ENCODE peak calls at places on chromosomes 13 and 19, in nine cellular contexts. C, G, H, Q, L, V, U, J and W are unnamed samples.
A peak's percentile ranks its signal among the peaks of the same experiment; 100 is the strongest.

GRCh38 chr19:17021793-17022590 is 4.6 kb downstream of the CPAMD8 start:
- DNase-seq in C (no peak), G (no peak), H (no peak), Q (peak; percentile 80), L (no peak), V (peak; percentile 51), U (no peak), J (no peak), W (no peak)

GRCh38 chr13:106151056-106151699 is 384.3 kb downstream of the EFNB2 start:
- DNase-seq in C (no peak), G (no peak), H (no peak), Q (peak; percentile 92), L (no peak), V (peak; percentile 48), U (no peak), J (no peak), W (no peak)

GRCh38 chr19:50030937-50031336 is 5.1 kb downstream of the ZNF473 start:
- DNase-seq in C (no peak), G (no peak), H (no peak), Q (no peak), L (no peak), V (no peak), U (no peak), J (no peak), W (no peak)

GRCh38 chr19:488505-489417 is 7.5 kb upstream of the MADCAM1 start:
- DNase-seq in C (peak; percentile 96), G (peak; percentile 92), H (peak; percentile 96), Q (peak; percentile 98), L (peak; percentile 99), V (peak; percentile 89), U (peak; percentile 93), J (peak; percentile 91), W (peak; percentile 90)

GRCh38 chr13:99686944-99687382 is 185.7 kb downstream of the TM9SF2 start:
- DNase-seq in C (no peak), G (no peak), H (no peak), Q (no peak), L (no peak), V (no peak), U (no peak), J (no peak), W (no peak)

GRCh38 chr19:29978139-29978538 is 36.1 kb downstream of the URI1 start:
- DNase-seq in C (no peak), G (no peak), H (no peak), Q (no peak), L (no peak), V (no peak), U (no peak), J (no peak), W (no peak)

GRCh38 chr19:7292950-7293794 is 1.0 kb downstream of the INSR start:
- DNase-seq in C (no peak), G (no peak), H (peak; percentile 61), Q (peak; percentile 5), L (peak; percentile 84), V (peak; percentile 27), U (no peak), J (peak; percentile 80), W (no peak)

GRCh38 chr19:16425019-16425418 is 46.8 kb downstream of the EPS15L1 start:
- DNase-seq in C (no peak), G (no peak), H (no peak), Q (no peak), L (no peak), V (no peak), U (no peak), J (no peak), W (no peak)

GRCh38 chr13:91078093-91078679 is 269.3 kb upstream of the MIR17HG start:
- DNase-seq in C (no peak), G (no peak), H (peak; percentile 4), Q (peak; percentile 41), L (no peak), V (no peak), U (peak; percentile 12), J (no peak), W (no peak)

GRCh38 chr13:39578821-39579291 is 24.1 kb downstream of the LHFPL6 start:
- DNase-seq in C (no peak), G (no peak), H (no peak), Q (no peak), L (no peak), V (no peak), U (no peak), J (no peak), W (no peak)

GRCh38 chr13:37074703-37075102 is 15.2 kb upstream of the SUPT20H start:
- DNase-seq in C (no peak), G (no peak), H (peak; percentile 9), Q (peak; percentile 65), L (no peak), V (no peak), U (peak; percentile 29), J (no peak), W (no peak)

GRCh38 chr13:113949546-113949945 is 24.3 kb downstream of the C13orf46 start:
- DNase-seq in C (no peak), G (no peak), H (no peak), Q (no peak), L (peak; percentile 53), V (no peak), U (no peak), J (no peak), W (no peak)

GRCh38 chr13:36131931-36132297 is 732 bp upstream of the DCLK1 start:
- DNase-seq in C (peak; percentile 48), G (no peak), H (no peak), Q (peak; percentile 61), L (peak; percentile 71), V (no peak), U (no peak), J (peak; percentile 82), W (no peak)

GRCh38 chr19:14565298-14565679 is 6.6 kb downstream of the NDUFB7 start:
- DNase-seq in C (no peak), G (no peak), H (no peak), Q (no peak), L (no peak), V (no peak), U (no peak), J (no peak), W (no peak)

GRCh38 chr19:43675906-43676305 is 5.9 kb upstream of the PLAUR start:
- DNase-seq in C (no peak), G (no peak), H (no peak), Q (no peak), L (no peak), V (no peak), U (no peak), J (no peak), W (no peak)

GRCh38 chr13:72970301-72970880 is 88.4 kb upstream of the KLF5 start:
- DNase-seq in C (no peak), G (no peak), H (no peak), Q (no peak), L (no peak), V (no peak), U (no peak), J (no peak), W (no peak)

GRCh38 chr19:49837009-49837310 is 14.0 kb upstream of the PTOV1 start:
- DNase-seq in C (no peak), G (no peak), H (no peak), Q (no peak), L (no peak), V (no peak), U (no peak), J (no peak), W (no peak)

GRCh38 chr19:56942749-56943148 is 102.2 kb upstream of the PEG3 start:
- DNase-seq in C (no peak), G (no peak), H (no peak), Q (peak; percentile 1), L (peak; percentile 88), V (no peak), U (no peak), J (peak; percentile 79), W (no peak)

GRCh38 chr13:91729859-91730258 is 331.4 kb downstream of the GPC5 start:
- DNase-seq in C (no peak), G (no peak), H (no peak), Q (no peak), L (no peak), V (no peak), U (no peak), J (no peak), W (no peak)

GRCh38 chr19:3743486-3743885 is 18.0 kb downstream of the APBA3 start:
- DNase-seq in C (no peak), G (no peak), H (peak; percentile 37), Q (peak; percentile 21), L (no peak), V (no peak), U (no peak), J (no peak), W (no peak)

GRCh38 chr19:670609-671075 is 5.5 kb upstream of the FSTL3 start:
- DNase-seq in C (no peak), G (no peak), H (peak; percentile 45), Q (no peak), L (no peak), V (no peak), U (no peak), J (no peak), W (no peak)

GRCh38 chr19:11578342-11579142 is 1.1 kb upstream of the ACP5 start:
- DNase-seq in C (no peak), G (peak; percentile 29), H (peak; percentile 66), Q (peak; percentile 33), L (peak; percentile 80), V (peak; percentile 32), U (no peak), J (no peak), W (no peak)

GRCh38 chr13:74904547-74904946 is 577.4 kb downstream of the TBC1D4 start:
- DNase-seq in C (no peak), G (no peak), H (no peak), Q (no peak), L (no peak), V (no peak), U (no peak), J (no peak), W (no peak)

GRCh38 chr19:28582807-28583206 is 630.1 kb downstream of the UQCRFS1 start:
- DNase-seq in C (no peak), G (no peak), H (no peak), Q (no peak), L (no peak), V (no peak), U (no peak), J (no peak), W (no peak)

GRCh38 chr13:113582841-113583631 is 1.5 kb upstream of the TFDP1 start:
- DNase-seq in C (no peak), G (no peak), H (no peak), Q (no peak), L (peak; percentile 54), V (no peak), U (no peak), J (peak; percentile 67), W (no peak)

GRCh38 chr13:73060251-73061160 is 1.7 kb downstream of the KLF5 start:
- DNase-seq in C (no peak), G (no peak), H (peak; percentile 3), Q (peak; percentile 75), L (no peak), V (peak; percentile 35), U (peak; percentile 19), J (no peak), W (no peak)

GRCh38 chr13:80083097-80083429 is 257.9 kb downstream of the SPRY2 start:
- DNase-seq in C (no peak), G (no peak), H (no peak), Q (peak; percentile 12), L (no peak), V (no peak), U (no peak), J (no peak), W (no peak)